ENCODE peak calls at places on chromosomes 12 and 14, in eight cellular contexts. Y is BJ, M is psoas muscle, P is choroid plexus epithelial cell, W is HL-60, S is pancreas, T is left ventricle myocardium inferior, Z is tibial nerve. L is an unnamed sample.

GRCh38 chr12:26937863-26938659 is at the start of the genes FGFR1OP2 and INTS13:
- DNase-seq in Y (peak), M (peak), P (peak), W (peak), S (peak), T (peak), Z (peak), L (peak)

GRCh38 chr12:118429703-118430383 is 53.5 kb downstream of the SUDS3 start:
- DNase-seq in Y (no peak), M (no peak), P (no peak), W (no peak), S (no peak), T (no peak), Z (no peak), L (no peak)

GRCh38 chr14:57025456-57025855 is 215.2 kb upstream of the OTX2 start:
- DNase-seq in Y (no peak), M (no peak), P (no peak), W (no peak), S (no peak), T (no peak), Z (no peak), L (no peak)

GRCh38 chr12:90235642-90236041 is 527.0 kb upstream of the ATP2B1 start:
- DNase-seq in Y (peak), M (no peak), P (peak), W (no peak), S (no peak), T (no peak), Z (no peak), L (no peak)

GRCh38 chr12:55743131-55743921 is 404 bp downstream of the GDF11 start:
- DNase-seq in Y (no peak), M (peak), P (peak), W (peak), S (peak), T (peak), Z (no peak), L (no peak)

GRCh38 chr12:10395390-10395998 is 5.7 kb upstream of the KLRK1 start:
- DNase-seq in Y (peak), M (no peak), P (peak), W (peak), S (no peak), T (no peak), Z (peak), L (peak)

GRCh38 chr12:131194166-131194565 is 240.5 kb downstream of the ADGRD1 start:
- DNase-seq in Y (no peak), M (no peak), P (no peak), W (no peak), S (no peak), T (no peak), Z (no peak), L (no peak)

GRCh38 chr12:43551971-43552559 is at the start of gene ADAMTS20:
- DNase-seq in Y (no peak), M (no peak), P (peak), W (no peak), S (no peak), T (no peak), Z (no peak), L (no peak)

GRCh38 chr12:95014554-95014953 is 11.1 kb upstream of the NDUFA12 start:
- DNase-seq in Y (no peak), M (no peak), P (no peak), W (no peak), S (no peak), T (no peak), Z (no peak), L (no peak)

GRCh38 chr12:64450711-64451486 is 1.0 kb upstream of the TBK1 start:
- DNase-seq in Y (no peak), M (no peak), P (peak), W (peak), S (no peak), T (no peak), Z (no peak), L (no peak)

GRCh38 chr12:82627799-82628198 is 58.9 kb upstream of the TMTC2 start:
- DNase-seq in Y (no peak), M (no peak), P (peak), W (no peak), S (no peak), T (no peak), Z (no peak), L (no peak)

GRCh38 chr12:29707846-29708245 is 75.9 kb downstream of the TMTC1 start:
- DNase-seq in Y (no peak), M (no peak), P (peak), W (no peak), S (no peak), T (no peak), Z (no peak), L (no peak)

GRCh38 chr14:79708991-79709390 is 502.3 kb downstream of the DIO2 start:
- DNase-seq in Y (no peak), M (no peak), P (peak), W (no peak), S (no peak), T (no peak), Z (no peak), L (peak)

GRCh38 chr12:98725481-98726247 is 80.6 kb downstream of the APAF1 start:
- DNase-seq in Y (no peak), M (peak), P (peak), W (peak), S (peak), T (no peak), Z (peak), L (peak)
- TF ChIP-seq CTCF in Y (peak), M (peak), P (peak), W (peak), S (no peak), T (peak), Z (peak), L (peak)

DNA sequence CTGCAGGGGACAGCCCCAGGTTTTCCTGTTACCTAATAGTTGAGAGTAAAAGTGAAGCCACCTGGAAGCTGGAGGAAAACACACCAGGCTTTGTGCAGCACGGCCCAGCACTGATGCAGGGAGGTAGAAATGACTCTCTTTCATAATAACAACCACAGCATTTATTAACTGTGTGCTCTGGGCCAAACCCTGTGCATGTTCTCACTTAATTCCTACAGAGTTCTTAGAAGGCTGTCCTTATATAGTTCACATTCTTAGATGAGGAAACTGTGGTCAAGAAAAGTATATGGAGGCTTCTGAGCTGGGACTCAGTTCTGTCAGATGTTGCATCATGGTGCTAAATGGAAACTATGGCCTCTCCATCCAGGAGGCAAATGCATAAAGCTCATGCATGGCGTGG is 100.0 kb downstream of the PAPOLA start:
- DNase-seq in Y (no peak), M (no peak), P (no peak), W (peak), S (no peak), T (no peak), Z (no peak), L (no peak)
- H3K4me3 ChIP-seq in Y (no peak), M (no peak), P (no peak), W (no peak), S (no peak), T (no peak), Z (no peak), L (no peak)

DNA sequence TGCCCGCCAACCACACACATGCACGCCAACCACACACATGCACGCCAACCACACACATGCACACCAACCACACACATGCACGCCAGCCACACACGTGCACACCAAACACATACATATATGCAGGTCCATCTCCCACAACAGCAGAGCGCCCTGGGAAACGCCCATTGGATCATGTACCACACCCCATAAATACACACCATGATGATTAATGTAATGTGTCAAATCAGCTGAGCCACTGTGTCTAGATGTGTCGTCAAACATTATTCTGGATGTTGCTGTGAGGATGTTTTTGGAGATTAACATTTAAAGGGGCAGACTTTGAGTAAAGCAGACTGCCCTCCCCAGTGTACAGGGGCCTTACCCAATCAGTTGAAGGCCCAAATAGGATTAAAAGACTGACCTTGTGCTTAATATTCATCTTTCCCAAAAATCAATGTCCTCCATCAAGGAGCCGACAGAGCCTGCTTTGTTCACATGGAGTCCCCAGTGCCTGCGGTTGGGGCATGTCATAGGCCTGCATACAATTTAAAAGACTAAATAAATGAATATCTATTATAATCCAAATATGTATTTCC is 23.4 kb upstream of the BDKRB2 start:
- DNase-seq in Y (no peak), M (no peak), P (no peak), W (no peak), S (no peak), T (no peak), Z (no peak), L (no peak)
- TF ChIP-seq CTCF in Y (no peak), M (no peak), P (no peak), W (no peak), S (no peak), T (no peak), Z (no peak), L (no peak)

GRCh38 chr12:25491396-25491948 is 61.6 kb downstream of the LMNTD1 start:
- DNase-seq in Y (no peak), M (no peak), P (no peak), W (no peak), S (no peak), T (no peak), Z (no peak), L (no peak)

GRCh38 chr12:25496098-25496587 is 56.9 kb downstream of the LMNTD1 start:
- DNase-seq in Y (peak), M (no peak), P (peak), W (no peak), S (no peak), T (no peak), Z (no peak), L (peak)

GRCh38 chr12:25497021-25497420 is 56.1 kb downstream of the LMNTD1 start:
- DNase-seq in Y (no peak), M (no peak), P (peak), W (no peak), S (no peak), T (no peak), Z (no peak), L (peak)

GRCh38 chr12:25493682-25494081 is 59.4 kb downstream of the LMNTD1 start:
- DNase-seq in Y (no peak), M (no peak), P (no peak), W (no peak), S (no peak), T (no peak), Z (no peak), L (no peak)

DNA sequence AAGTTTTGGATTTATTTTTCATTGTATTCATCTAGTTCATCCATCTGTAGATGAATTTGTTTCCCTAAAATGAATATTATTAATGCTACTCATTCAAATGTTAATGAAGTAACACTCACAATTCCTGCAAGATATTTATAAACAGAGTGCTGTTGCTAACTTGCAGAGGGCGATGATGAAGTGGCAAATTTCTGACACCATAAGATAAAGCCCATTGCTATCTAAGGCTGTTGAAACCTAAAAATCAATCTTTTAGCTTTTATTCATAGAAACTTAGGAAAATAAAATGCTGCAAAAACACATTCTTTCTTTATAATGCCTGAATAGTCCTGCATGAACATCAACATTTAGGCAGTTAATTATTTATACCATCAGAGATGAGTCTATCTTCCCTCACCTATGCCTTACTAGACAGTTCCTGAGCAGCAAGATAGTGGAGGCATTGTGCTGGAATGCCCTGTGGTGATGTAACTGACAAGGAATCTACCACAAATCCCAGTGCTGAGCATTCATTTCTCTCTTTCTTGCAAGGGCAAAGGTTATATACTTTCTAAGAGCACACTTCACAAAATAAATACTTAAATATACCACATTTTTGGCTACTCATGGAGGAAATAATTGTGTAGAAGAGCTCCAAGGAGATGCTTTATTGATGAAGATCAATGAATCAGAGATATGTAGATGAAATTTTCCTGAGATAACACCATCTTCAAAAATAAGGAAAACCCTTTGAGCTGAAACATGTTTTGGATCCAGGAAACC is 57.6 kb downstream of the LMNTD1 start:
- DNase-seq in Y (peak), M (no peak), P (peak), W (no peak), S (no peak), T (no peak), Z (no peak), L (peak)
- H3K4me3 ChIP-seq in Y (no peak), M (no peak), P (no peak), W (no peak), S (no peak), T (no peak), Z (no peak), L (no peak)

DNA sequence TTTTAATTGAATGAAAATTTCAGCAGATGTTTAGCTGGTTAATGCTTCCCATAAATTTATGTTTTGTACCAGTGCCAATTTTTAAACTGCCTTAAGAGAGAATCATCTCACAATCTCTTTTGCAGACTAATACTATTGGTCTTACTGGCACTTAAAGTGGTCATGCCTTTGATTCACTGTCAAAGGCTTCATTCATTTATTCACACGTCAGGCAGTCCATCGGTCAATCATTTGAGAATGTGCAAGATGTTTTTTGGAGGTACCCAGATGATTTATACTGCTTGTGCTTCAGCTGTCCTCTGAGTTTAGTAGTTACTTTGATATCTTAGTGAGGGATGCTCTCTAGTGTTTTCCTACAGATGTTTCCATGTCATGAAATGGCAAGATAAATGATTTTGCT is 83.4 kb downstream of the NAV3 start:
- DNase-seq in Y (no peak), M (no peak), P (peak), W (no peak), S (no peak), T (no peak), Z (no peak), L (no peak)
- TF ChIP-seq CTCF in Y (no peak), M (no peak), P (peak), W (no peak), S (no peak), T (peak), Z (no peak), L (no peak)

GRCh38 chr14:38205414-38205813 is 2.3 kb upstream of the SSTR1 start:
- DNase-seq in Y (no peak), M (no peak), P (no peak), W (no peak), S (no peak), T (no peak), Z (no peak), L (no peak)
- H3K4me3 ChIP-seq in Y (no peak), M (no peak), P (no peak), W (no peak), S (no peak), T (no peak), Z (no peak), L (no peak)

GRCh38 chr12:104290320-104290719 is 13.2 kb upstream of the EID3 start:
- DNase-seq in Y (no peak), M (no peak), P (no peak), W (no peak), S (no peak), T (no peak), Z (no peak), L (no peak)

GRCh38 chr12:104290855-104291254 is 12.7 kb upstream of the EID3 start:
- DNase-seq in Y (no peak), M (no peak), P (no peak), W (no peak), S (no peak), T (no peak), Z (no peak), L (no peak)

GRCh38 chr12:104286538-104287482 is 16.7 kb upstream of the EID3 start:
- DNase-seq in Y (peak), M (peak), P (peak), W (peak), S (peak), T (peak), Z (peak), L (peak)

GRCh38 chr12:104285740-104286537 is 17.6 kb upstream of the EID3 start:
- DNase-seq in Y (no peak), M (peak), P (no peak), W (no peak), S (no peak), T (no peak), Z (no peak), L (no peak)

DNA sequence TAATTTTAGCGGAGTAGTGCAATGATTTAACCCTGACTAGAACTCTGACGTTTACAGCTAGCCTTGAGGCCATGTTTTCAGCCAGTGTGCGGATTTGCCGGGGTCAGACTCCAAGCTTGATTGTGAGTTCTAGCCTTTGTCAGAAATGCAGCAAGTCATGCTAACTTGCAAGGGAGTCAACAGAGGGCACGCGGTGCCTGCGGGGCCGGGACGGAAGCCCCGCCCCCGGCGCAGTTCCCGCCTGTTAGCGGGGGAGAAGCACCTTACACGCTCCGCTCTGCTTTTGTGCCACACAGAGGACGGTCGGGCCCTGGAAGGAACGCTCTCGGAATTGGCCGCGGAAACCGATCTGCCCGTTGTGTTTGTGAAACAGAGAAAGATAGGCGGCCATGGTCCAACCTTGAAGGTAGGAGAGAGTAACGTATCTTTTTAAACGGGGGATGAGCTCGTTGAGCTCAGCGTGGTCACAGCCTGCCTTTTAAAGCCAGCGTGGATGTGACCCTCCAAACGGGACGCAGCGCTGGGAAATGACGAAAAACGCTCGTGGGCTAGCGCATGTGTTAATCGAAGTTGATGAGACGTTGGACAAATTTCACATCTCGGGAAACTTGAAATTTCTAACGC is 14.8 kb upstream of the EID3 start:
- DNase-seq in Y (no peak), M (peak), P (peak), W (peak), S (peak), T (peak), Z (peak), L (no peak)
- TF ChIP-seq CTCF in Y (no peak), M (no peak), P (no peak), W (no peak), S (no peak), T (no peak), Z (no peak), L (no peak)

GRCh38 chr12:6461401-6462233 is 8.9 kb downstream of the VAMP1 start:
- DNase-seq in Y (no peak), M (peak), P (no peak), W (peak), S (peak), T (no peak), Z (peak), L (no peak)
- H3K4me3 ChIP-seq in Y (no peak), M (no peak), P (no peak), W (no peak), S (no peak), T (no peak), Z (no peak), L (no peak)

GRCh38 chr12:116423053-116423452 is 136.1 kb upstream of the MAP1LC3B2 start:
- DNase-seq in Y (peak), M (no peak), P (peak), W (no peak), S (no peak), T (no peak), Z (no peak), L (no peak)
- TF ChIP-seq CTCF in Y (no peak), M (no peak), P (no peak), W (no peak), S (no peak), T (no peak), Z (no peak), L (no peak)

GRCh38 chr12:52907092-52907810 is 2.4 kb upstream of the KRT8 start:
- DNase-seq in Y (no peak), M (no peak), P (peak), W (no peak), S (peak), T (peak), Z (no peak), L (no peak)
- H3K4me3 ChIP-seq in Y (no peak), M (no peak), P (no peak), W (no peak), S (peak), T (no peak), Z (no peak), L (no peak)